ENCODE peak calls at places on chromosomes 6 and 20, in four cellular contexts. T, R, S and B are unnamed samples.

GRCh38 chr20:52178691-52179090 is 12.9 kb downstream of the ZFP64 start:
- DNase-seq in S (no peak), T (no peak), R (no peak), B (no peak)

GRCh38 chr6:127515234-127515793 is 3.8 kb downstream of the MTCL3 start:
- DNase-seq in R (peak), T (peak), S (no peak), B (no peak)

GRCh38 chr6:149129401-149130077 is 188.0 kb upstream of the TAB2 start:
- DNase-seq in R (no peak), S (peak), T (peak), B (no peak)

GRCh38 chr6:12014027-12014872 is 2.1 kb downstream of the HIVEP1 start:
- DNase-seq in S (no peak), R (peak), T (peak), B (no peak)

GRCh38 chr20:37522258-37523011 is 1.4 kb downstream of the NNAT start:
- DNase-seq in S (peak), R (no peak), T (no peak), B (no peak)

GRCh38 chr6:159104931-159105330 is 60.1 kb upstream of the TAGAP start:
- DNase-seq in S (no peak), T (no peak), R (no peak), B (no peak)

GRCh38 chr6:144834426-144835038 is 549.4 kb downstream of the UTRN start:
- DNase-seq in T (no peak), S (no peak), R (no peak), B (no peak)

GRCh38 chr20:46630336-46630735 is 20.9 kb downstream of the SLC13A3 start:
- DNase-seq in S (no peak), R (no peak), T (no peak), B (no peak)

GRCh38 chr20:46377532-46377931 is 28.9 kb downstream of the ELMO2 start:
- DNase-seq in T (no peak), R (no peak), S (no peak), B (no peak)

GRCh38 chr6:149834513-149835481 is 29.4 kb downstream of the LRP11 start:
- DNase-seq in S (no peak), R (peak), T (no peak), B (peak)

GRCh38 chr6:71248306-71248705 is 40.3 kb upstream of the OGFRL1 start:
- DNase-seq in S (no peak), R (peak), T (peak), B (no peak)

GRCh38 chr6:74873911-74874310 is 331.9 kb downstream of the COL12A1 start:
- DNase-seq in T (no peak), R (peak), S (no peak), B (no peak)

GRCh38 chr20:62567246-62568044 is 74.9 kb upstream of the SLCO4A1 start:
- DNase-seq in T (no peak), R (no peak), S (no peak), B (no peak)

GRCh38 chr20:57415791-57416190 is 24.6 kb downstream of the RBM38 start:
- DNase-seq in S (no peak), T (no peak), R (no peak), B (no peak)

GRCh38 chr20:14979472-14979986 is 642.1 kb upstream of the FLRT3 start:
- DNase-seq in R (no peak), T (no peak), S (no peak), B (no peak)

GRCh38 chr6:159125977-159126376 is 43.2 kb upstream of the FNDC1 start:
- DNase-seq in R (no peak), T (no peak), S (peak), B (no peak)